ENCODE peak calls at places on chromosomes 1 and 21, in four cellular contexts. One of them, this sample, is unnamed.

GRCh38 chr1:230627767-230628166 is 14.5 kb upstream of the COG2 start:
- DNase-seq in endothelial cell: no peak
- DNase-seq in iris pigment epithelial cell: no peak
- DNase-seq in cardiac muscle cell: no peak
- DNase-seq in this sample: no peak

GRCh38 chr1:174243451-174244000 is 84.2 kb downstream of the RABGAP1L start:
- DNase-seq in endothelial cell: no peak
- DNase-seq in iris pigment epithelial cell: peak
- DNase-seq in cardiac muscle cell: no peak
- DNase-seq in this sample: no peak

GRCh38 chr1:156856282-156856785 is 2.6 kb downstream of the INSRR start:
- DNase-seq in endothelial cell: no peak
- DNase-seq in cardiac muscle cell: no peak
- DNase-seq in iris pigment epithelial cell: no peak
- DNase-seq in this sample: no peak

GRCh38 chr1:178945763-178946266 is 74.9 kb upstream of the ANGPTL1 start:
- DNase-seq in endothelial cell: no peak
- DNase-seq in cardiac muscle cell: no peak
- DNase-seq in iris pigment epithelial cell: peak
- DNase-seq in this sample: no peak

GRCh38 chr1:186483561-186483960 is 22.6 kb upstream of the PDC start:
- DNase-seq in iris pigment epithelial cell: no peak
- DNase-seq in cardiac muscle cell: no peak
- DNase-seq in endothelial cell: no peak
- DNase-seq in this sample: no peak

GRCh38 chr1:230320804-230321203 is 105.3 kb downstream of the PGBD5 start:
- DNase-seq in endothelial cell: no peak
- DNase-seq in cardiac muscle cell: no peak
- DNase-seq in iris pigment epithelial cell: no peak
- DNase-seq in this sample: no peak

GRCh38 chr21:42218836-42219605 is at the start of gene ABCG1:
- DNase-seq in iris pigment epithelial cell: peak
- DNase-seq in cardiac muscle cell: peak
- DNase-seq in endothelial cell: peak
- DNase-seq in this sample: no peak

GRCh38 chr1:15923241-15923640 is 52.7 kb downstream of the ZBTB17 start:
- DNase-seq in cardiac muscle cell: peak
- DNase-seq in endothelial cell: no peak
- DNase-seq in iris pigment epithelial cell: peak
- DNase-seq in this sample: no peak

GRCh38 chr1:150535511-150536281 is 13.5 kb upstream of the ADAMTSL4 start:
- DNase-seq in iris pigment epithelial cell: no peak
- DNase-seq in endothelial cell: no peak
- DNase-seq in cardiac muscle cell: peak
- DNase-seq in this sample: no peak

GRCh38 chr1:43975249-43975961 is 645 bp downstream of the ATP6V0B start:
- DNase-seq in cardiac muscle cell: peak
- DNase-seq in endothelial cell: no peak
- DNase-seq in iris pigment epithelial cell: peak
- DNase-seq in this sample: no peak

GRCh38 chr1:159866066-159866465 is 3.6 kb upstream of the VSIG8 start:
- DNase-seq in iris pigment epithelial cell: no peak
- DNase-seq in endothelial cell: no peak
- DNase-seq in cardiac muscle cell: no peak
- DNase-seq in this sample: no peak

GRCh38 chr21:45282283-45283018 is 5.2 kb downstream of the POFUT2 start:
- DNase-seq in iris pigment epithelial cell: no peak
- DNase-seq in cardiac muscle cell: no peak
- DNase-seq in endothelial cell: no peak
- DNase-seq in this sample: no peak

GRCh38 chr1:168686666-168687065 is 42.3 kb downstream of the DPT start:
- DNase-seq in iris pigment epithelial cell: no peak
- DNase-seq in endothelial cell: no peak
- DNase-seq in cardiac muscle cell: no peak
- DNase-seq in this sample: no peak

GRCh38 chr1:94481473-94481933 is 60.1 kb downstream of the F3 start:
- DNase-seq in endothelial cell: peak
- DNase-seq in iris pigment epithelial cell: peak
- DNase-seq in cardiac muscle cell: peak
- DNase-seq in this sample: no peak

GRCh38 chr1:107804134-107804533 is 160.8 kb downstream of the VAV3 start:
- DNase-seq in endothelial cell: no peak
- DNase-seq in cardiac muscle cell: no peak
- DNase-seq in iris pigment epithelial cell: no peak
- DNase-seq in this sample: no peak

GRCh38 chr1:11354893-11355593 is 82.0 kb downstream of the UBIAD1 start:
- DNase-seq in cardiac muscle cell: no peak
- DNase-seq in endothelial cell: no peak
- DNase-seq in iris pigment epithelial cell: no peak
- DNase-seq in this sample: no peak

GRCh38 chr1:154759196-154759595 is 110.9 kb downstream of the KCNN3 start:
- DNase-seq in endothelial cell: no peak
- DNase-seq in cardiac muscle cell: no peak
- DNase-seq in iris pigment epithelial cell: no peak
- DNase-seq in this sample: no peak

GRCh38 chr1:55156093-55156492 is 59.1 kb downstream of the USP24 start:
- DNase-seq in cardiac muscle cell: peak
- DNase-seq in iris pigment epithelial cell: peak
- DNase-seq in endothelial cell: no peak
- DNase-seq in this sample: no peak

GRCh38 chr1:109980324-109981127 is 4.0 kb upstream of the AHCYL1 start:
- DNase-seq in cardiac muscle cell: no peak
- DNase-seq in endothelial cell: peak
- DNase-seq in iris pigment epithelial cell: no peak
- DNase-seq in this sample: no peak

GRCh38 chr1:87826639-87827345 is 498.1 kb downstream of the LMO4 start:
- DNase-seq in endothelial cell: no peak
- DNase-seq in cardiac muscle cell: peak
- DNase-seq in iris pigment epithelial cell: peak
- DNase-seq in this sample: no peak

This sample was measured in cortex of kidney.